ENCODE peak calls at places on chromosomes 1 and 21, in eight cellular contexts. One of them, this sample, is unnamed.

GRCh38 chr1:16017461-16018303 is at the start of gene HSPB7:
- DNase-seq in T-helper 9 cell: no peak
- DNase-seq in stimulated activated CD8-positive, alpha-beta memory T cell treated with anti-CD3 and anti-CD28 coated beads, Interleukin-15, amount 100 ng/mL, for 1 hour: no peak
- DNase-seq in hypothalamus: no peak
- DNase-seq in foreskin fibroblast: peak; percentile 91
- DNase-seq in CD8-positive, alpha-beta T cell: no peak
- DNase-seq in psoas muscle: peak; percentile 93
- DNase-seq in Daoy: no peak
- DNase-seq in this sample: peak; percentile 95

GRCh38 chr21:44872568-44873355 is 728 bp downstream of the PTTG1IP start:
- DNase-seq in T-helper 9 cell: no peak
- DNase-seq in stimulated activated CD8-positive, alpha-beta memory T cell treated with anti-CD3 and anti-CD28 coated beads, Interleukin-15, amount 100 ng/mL, for 1 hour: no peak
- DNase-seq in hypothalamus: peak; percentile 16
- DNase-seq in foreskin fibroblast: peak; percentile 50
- DNase-seq in CD8-positive, alpha-beta T cell: no peak
- DNase-seq in psoas muscle: peak; percentile 52
- DNase-seq in Daoy: peak; percentile 57
- DNase-seq in this sample: no peak

GRCh38 chr1:24369199-24369598 is 44.4 kb downstream of the STPG1 start:
- DNase-seq in T-helper 9 cell: no peak
- DNase-seq in stimulated activated CD8-positive, alpha-beta memory T cell treated with anti-CD3 and anti-CD28 coated beads, Interleukin-15, amount 100 ng/mL, for 1 hour: no peak
- DNase-seq in hypothalamus: no peak
- DNase-seq in foreskin fibroblast: peak; percentile 47
- DNase-seq in CD8-positive, alpha-beta T cell: no peak
- DNase-seq in psoas muscle: peak; percentile 73
- DNase-seq in Daoy: no peak
- DNase-seq in this sample: no peak

GRCh38 chr1:61253059-61253735 is 170.8 kb downstream of the NFIA start:
- DNase-seq in T-helper 9 cell: no peak
- DNase-seq in stimulated activated CD8-positive, alpha-beta memory T cell treated with anti-CD3 and anti-CD28 coated beads, Interleukin-15, amount 100 ng/mL, for 1 hour: no peak
- DNase-seq in hypothalamus: no peak
- DNase-seq in foreskin fibroblast: peak; percentile 73
- DNase-seq in CD8-positive, alpha-beta T cell: no peak
- DNase-seq in psoas muscle: peak; percentile 47
- DNase-seq in Daoy: peak; percentile 46
- DNase-seq in this sample: peak; percentile 6

GRCh38 chr1:7430646-7431045 is 340.4 kb upstream of the VAMP3 start:
- DNase-seq in T-helper 9 cell: no peak
- DNase-seq in stimulated activated CD8-positive, alpha-beta memory T cell treated with anti-CD3 and anti-CD28 coated beads, Interleukin-15, amount 100 ng/mL, for 1 hour: no peak
- DNase-seq in hypothalamus: no peak
- DNase-seq in foreskin fibroblast: peak; percentile 32
- DNase-seq in CD8-positive, alpha-beta T cell: no peak
- DNase-seq in psoas muscle: no peak
- DNase-seq in Daoy: no peak
- DNase-seq in this sample: peak; percentile 43

GRCh38 chr1:38942664-38943428 is 1.2 kb upstream of the RHBDL2 start:
- DNase-seq in T-helper 9 cell: no peak
- DNase-seq in stimulated activated CD8-positive, alpha-beta memory T cell treated with anti-CD3 and anti-CD28 coated beads, Interleukin-15, amount 100 ng/mL, for 1 hour: no peak
- DNase-seq in hypothalamus: no peak
- DNase-seq in foreskin fibroblast: no peak
- DNase-seq in CD8-positive, alpha-beta T cell: no peak
- DNase-seq in psoas muscle: no peak
- DNase-seq in Daoy: no peak
- DNase-seq in this sample: no peak

GRCh38 chr1:62407398-62408009 is 29.3 kb upstream of the USP1 start:
- DNase-seq in T-helper 9 cell: no peak
- DNase-seq in stimulated activated CD8-positive, alpha-beta memory T cell treated with anti-CD3 and anti-CD28 coated beads, Interleukin-15, amount 100 ng/mL, for 1 hour: no peak
- DNase-seq in hypothalamus: no peak
- DNase-seq in foreskin fibroblast: peak; percentile 76
- DNase-seq in CD8-positive, alpha-beta T cell: no peak
- DNase-seq in psoas muscle: no peak
- DNase-seq in Daoy: peak; percentile 42
- DNase-seq in this sample: peak; percentile 72

GRCh38 chr1:28159243-28159642 is 17.2 kb downstream of the PTAFR start:
- DNase-seq in T-helper 9 cell: no peak
- DNase-seq in stimulated activated CD8-positive, alpha-beta memory T cell treated with anti-CD3 and anti-CD28 coated beads, Interleukin-15, amount 100 ng/mL, for 1 hour: no peak
- DNase-seq in hypothalamus: no peak
- DNase-seq in foreskin fibroblast: no peak
- DNase-seq in CD8-positive, alpha-beta T cell: no peak
- DNase-seq in psoas muscle: no peak
- DNase-seq in Daoy: no peak
- DNase-seq in this sample: no peak

GRCh38 chr1:57369889-57370288 is 54.0 kb downstream of the DAB1 start:
- DNase-seq in T-helper 9 cell: no peak
- DNase-seq in stimulated activated CD8-positive, alpha-beta memory T cell treated with anti-CD3 and anti-CD28 coated beads, Interleukin-15, amount 100 ng/mL, for 1 hour: no peak
- DNase-seq in hypothalamus: no peak
- DNase-seq in foreskin fibroblast: no peak
- DNase-seq in CD8-positive, alpha-beta T cell: no peak
- DNase-seq in psoas muscle: no peak
- DNase-seq in Daoy: no peak
- DNase-seq in this sample: no peak

GRCh38 chr21:45577806-45578801 is 35.9 kb upstream of the SLC19A1 start:
- DNase-seq in T-helper 9 cell: no peak
- DNase-seq in stimulated activated CD8-positive, alpha-beta memory T cell treated with anti-CD3 and anti-CD28 coated beads, Interleukin-15, amount 100 ng/mL, for 1 hour: no peak
- DNase-seq in hypothalamus: no peak
- DNase-seq in foreskin fibroblast: no peak
- DNase-seq in CD8-positive, alpha-beta T cell: no peak
- DNase-seq in psoas muscle: no peak
- DNase-seq in Daoy: no peak
- DNase-seq in this sample: no peak

GRCh38 chr1:111656093-111657017 is 36.8 kb downstream of the RAP1A start:
- DNase-seq in T-helper 9 cell: peak; percentile 9
- DNase-seq in stimulated activated CD8-positive, alpha-beta memory T cell treated with anti-CD3 and anti-CD28 coated beads, Interleukin-15, amount 100 ng/mL, for 1 hour: no peak
- DNase-seq in hypothalamus: no peak
- DNase-seq in foreskin fibroblast: peak; percentile 78
- DNase-seq in CD8-positive, alpha-beta T cell: no peak
- DNase-seq in psoas muscle: no peak
- DNase-seq in Daoy: peak; percentile 51
- DNase-seq in this sample: peak; percentile 67

GRCh38 chr1:62452951-62453350 is 16.1 kb downstream of the USP1 start:
- DNase-seq in T-helper 9 cell: no peak
- DNase-seq in stimulated activated CD8-positive, alpha-beta memory T cell treated with anti-CD3 and anti-CD28 coated beads, Interleukin-15, amount 100 ng/mL, for 1 hour: no peak
- DNase-seq in hypothalamus: no peak
- DNase-seq in foreskin fibroblast: peak; percentile 51
- DNase-seq in CD8-positive, alpha-beta T cell: no peak
- DNase-seq in psoas muscle: no peak
- DNase-seq in Daoy: no peak
- DNase-seq in this sample: peak; percentile 22

GRCh38 chr1:153364181-153364580 is 6.5 kb downstream of the S100A9 start:
- DNase-seq in T-helper 9 cell: no peak
- DNase-seq in stimulated activated CD8-positive, alpha-beta memory T cell treated with anti-CD3 and anti-CD28 coated beads, Interleukin-15, amount 100 ng/mL, for 1 hour: no peak
- DNase-seq in hypothalamus: no peak
- DNase-seq in foreskin fibroblast: no peak
- DNase-seq in CD8-positive, alpha-beta T cell: no peak
- DNase-seq in psoas muscle: no peak
- DNase-seq in Daoy: no peak
- DNase-seq in this sample: no peak

GRCh38 chr1:223226271-223226670 is 83.2 kb upstream of the TLR5 start:
- DNase-seq in T-helper 9 cell: no peak
- DNase-seq in stimulated activated CD8-positive, alpha-beta memory T cell treated with anti-CD3 and anti-CD28 coated beads, Interleukin-15, amount 100 ng/mL, for 1 hour: no peak
- DNase-seq in hypothalamus: no peak
- DNase-seq in foreskin fibroblast: no peak
- DNase-seq in CD8-positive, alpha-beta T cell: no peak
- DNase-seq in psoas muscle: no peak
- DNase-seq in Daoy: no peak
- DNase-seq in this sample: no peak

GRCh38 chr1:67433830-67434229 is 3.6 kb upstream of the SERBP1 start:
- DNase-seq in T-helper 9 cell: no peak
- DNase-seq in stimulated activated CD8-positive, alpha-beta memory T cell treated with anti-CD3 and anti-CD28 coated beads, Interleukin-15, amount 100 ng/mL, for 1 hour: no peak
- DNase-seq in hypothalamus: no peak
- DNase-seq in foreskin fibroblast: no peak
- DNase-seq in CD8-positive, alpha-beta T cell: no peak
- DNase-seq in psoas muscle: no peak
- DNase-seq in Daoy: no peak
- DNase-seq in this sample: no peak

GRCh38 chr1:24540051-24540905 is 15.6 kb upstream of the NCMAP start:
- DNase-seq in T-helper 9 cell: no peak
- DNase-seq in stimulated activated CD8-positive, alpha-beta memory T cell treated with anti-CD3 and anti-CD28 coated beads, Interleukin-15, amount 100 ng/mL, for 1 hour: no peak
- DNase-seq in hypothalamus: no peak
- DNase-seq in foreskin fibroblast: no peak
- DNase-seq in CD8-positive, alpha-beta T cell: no peak
- DNase-seq in psoas muscle: no peak
- DNase-seq in Daoy: no peak
- DNase-seq in this sample: no peak

GRCh38 chr1:180949616-180950000 is 36.9 kb downstream of the KIAA1614 start:
- DNase-seq in T-helper 9 cell: no peak
- DNase-seq in stimulated activated CD8-positive, alpha-beta memory T cell treated with anti-CD3 and anti-CD28 coated beads, Interleukin-15, amount 100 ng/mL, for 1 hour: no peak
- DNase-seq in hypothalamus: no peak
- DNase-seq in foreskin fibroblast: no peak
- DNase-seq in CD8-positive, alpha-beta T cell: no peak
- DNase-seq in psoas muscle: no peak
- DNase-seq in Daoy: no peak
- DNase-seq in this sample: no peak

GRCh38 chr1:77961392-77961791 is 17.5 kb downstream of the FUBP1 start:
- DNase-seq in T-helper 9 cell: no peak
- DNase-seq in stimulated activated CD8-positive, alpha-beta memory T cell treated with anti-CD3 and anti-CD28 coated beads, Interleukin-15, amount 100 ng/mL, for 1 hour: no peak
- DNase-seq in hypothalamus: no peak
- DNase-seq in foreskin fibroblast: no peak
- DNase-seq in CD8-positive, alpha-beta T cell: no peak
- DNase-seq in psoas muscle: no peak
- DNase-seq in Daoy: no peak
- DNase-seq in this sample: no peak

GRCh38 chr1:44442791-44443190 is 37.7 kb downstream of the RNF220 start:
- DNase-seq in T-helper 9 cell: no peak
- DNase-seq in stimulated activated CD8-positive, alpha-beta memory T cell treated with anti-CD3 and anti-CD28 coated beads, Interleukin-15, amount 100 ng/mL, for 1 hour: no peak
- DNase-seq in hypothalamus: no peak
- DNase-seq in foreskin fibroblast: no peak
- DNase-seq in CD8-positive, alpha-beta T cell: no peak
- DNase-seq in psoas muscle: no peak
- DNase-seq in Daoy: no peak
- DNase-seq in this sample: no peak

GRCh38 chr1:184639205-184639604 is 115.5 kb downstream of the EDEM3 start:
- DNase-seq in T-helper 9 cell: no peak
- DNase-seq in stimulated activated CD8-positive, alpha-beta memory T cell treated with anti-CD3 and anti-CD28 coated beads, Interleukin-15, amount 100 ng/mL, for 1 hour: no peak
- DNase-seq in hypothalamus: no peak
- DNase-seq in foreskin fibroblast: no peak
- DNase-seq in CD8-positive, alpha-beta T cell: no peak
- DNase-seq in psoas muscle: no peak
- DNase-seq in Daoy: no peak
- DNase-seq in this sample: no peak

GRCh38 chr1:23810818-23811420 is 10.4 kb upstream of the GALE start:
- DNase-seq in T-helper 9 cell: no peak
- DNase-seq in stimulated activated CD8-positive, alpha-beta memory T cell treated with anti-CD3 and anti-CD28 coated beads, Interleukin-15, amount 100 ng/mL, for 1 hour: no peak
- DNase-seq in hypothalamus: no peak
- DNase-seq in foreskin fibroblast: peak; percentile 60
- DNase-seq in CD8-positive, alpha-beta T cell: no peak
- DNase-seq in psoas muscle: no peak
- DNase-seq in Daoy: peak; percentile 49
- DNase-seq in this sample: peak; percentile 40